ENCODE peak calls at places on chromosomes 2 and 18, in ten cellular contexts. C is right cardiac atrium, I is adrenal gland, U is fibroblast of mammary gland, J is bronchial epithelial cell, Z is esophagus squamous epithelium, L is endodermal cell, P is pancreas, Q is OCI-LY7, N is GM06990. M is an unnamed sample.

GRCh38 chr2:235595420-235596010 is 101.7 kb downstream of the AGAP1 start:
- DNase-seq in Q (peak; percentile 55), P (peak; percentile 63), U (peak; percentile 80), Z (no peak), N (no peak), L (peak; percentile 91), I (peak; percentile 78), C (peak; percentile 61), J (peak; percentile 70), M (peak; percentile 84)

GRCh38 chr2:100642425-100642824 is 79.6 kb downstream of the PDCL3 start:
- DNase-seq in I (no peak), J (no peak), P (no peak), L (no peak), N (no peak), Q (no peak), C (no peak), U (no peak), Z (no peak), M (no peak)

GRCh38 chr2:224958466-224958857 is 83.8 kb downstream of the DOCK10 start:
- DNase-seq in J (no peak), N (no peak), Q (no peak), Z (no peak), P (no peak), C (no peak), I (no peak), U (peak; percentile 93), L (no peak), M (no peak)

GRCh38 chr18:31247574-31248199 is 70.3 kb upstream of the DSG1 start:
- DNase-seq in L (no peak), U (peak; percentile 9), C (peak; percentile 31), N (no peak), Z (no peak), I (no peak), J (peak; percentile 95), P (no peak), Q (no peak), M (no peak)

GRCh38 chr2:241372376-241372992 is 16.4 kb downstream of the FARP2 start:
- DNase-seq in J (no peak), Q (no peak), C (no peak), N (no peak), P (no peak), I (no peak), U (peak; percentile 27), L (no peak), Z (no peak), M (no peak)

GRCh38 chr2:106960633-106961205 is 74.8 kb upstream of the ST6GAL2 start:
- DNase-seq in P (no peak), Z (no peak), L (no peak), Q (no peak), I (no peak), U (no peak), N (no peak), J (no peak), C (no peak), M (no peak)

GRCh38 chr2:13650586-13651180 is 933.9 kb downstream of the TRIB2 start:
- DNase-seq in I (no peak), J (peak; percentile 39), U (peak; percentile 28), L (peak; percentile 80), P (no peak), Z (no peak), N (no peak), C (no peak), Q (peak; percentile 24), M (no peak)

GRCh38 chr2:67489396-67489795 is 92.3 kb downstream of the ETAA1 start:
- DNase-seq in U (no peak), C (no peak), L (no peak), Q (no peak), P (no peak), N (no peak), I (no peak), Z (no peak), J (no peak), M (no peak)

GRCh38 chr2:135530313-135531230 is at the start of gene ZRANB3:
- DNase-seq in L (peak; percentile 98), J (peak; percentile 98), C (peak; percentile 94), I (peak; percentile 97), Z (peak; percentile 92), Q (peak; percentile 98), N (peak; percentile 90), U (peak; percentile 98), P (peak; percentile 96), M (peak; percentile 91)

GRCh38 chr18:35605686-35606417 is 24.3 kb downstream of the GALNT1 start:
- DNase-seq in I (no peak), C (no peak), N (no peak), J (peak; percentile 73), Q (no peak), P (no peak), U (peak; percentile 40), Z (no peak), L (no peak), M (no peak)

DNA sequence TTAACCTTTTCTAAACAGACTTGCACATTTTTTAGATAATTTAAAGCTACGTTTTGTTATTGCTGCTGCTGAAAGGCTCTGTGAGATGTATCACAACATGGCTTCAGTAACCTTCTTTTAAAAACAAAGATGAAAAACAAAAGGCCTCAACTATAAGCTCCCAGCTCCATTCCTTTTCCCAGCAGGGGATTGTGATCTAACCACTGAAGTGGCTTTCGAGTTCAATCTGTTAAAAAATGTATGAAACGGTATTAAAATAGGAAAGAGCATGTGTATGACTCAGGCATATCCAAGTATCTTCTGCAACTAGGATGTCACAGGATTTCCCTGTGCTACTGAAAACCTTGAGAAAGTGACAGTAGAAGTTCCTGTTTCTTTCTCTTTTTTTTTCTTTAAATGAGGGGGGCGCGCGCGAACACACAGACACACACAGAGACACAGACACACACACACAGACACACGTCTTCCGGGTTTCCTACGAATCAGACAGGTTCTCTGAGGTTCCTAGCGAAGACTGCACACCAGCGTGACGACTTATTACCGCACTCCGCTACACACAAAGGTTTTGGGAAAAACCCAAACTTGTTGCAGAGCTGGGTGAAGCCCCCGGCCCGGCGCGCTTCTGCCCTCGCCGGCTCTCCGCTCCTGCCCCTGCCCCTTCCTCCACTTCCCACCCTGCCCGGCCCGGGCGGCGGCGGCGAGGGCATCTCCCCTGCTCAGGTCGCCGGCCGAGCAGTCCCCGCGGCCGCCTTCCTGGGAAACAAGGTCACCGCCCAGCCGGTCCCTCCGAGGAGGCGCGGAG is 86.8 kb downstream of the RBMS1 start:
- DNase-seq in N (peak; percentile 48), Z (peak; percentile 37), L (peak; percentile 80), I (peak; percentile 71), J (peak; percentile 56), C (peak; percentile 43), P (peak; percentile 31), U (peak; percentile 77), Q (peak; percentile 88), M (peak; percentile 92)
- H3K4me3 ChIP-seq in N (peak overlapping the region; percentile 59), Z (peak overlapping the region; percentile 98), L (peak overlapping the region; percentile 86), I (peak overlapping the region; percentile 48), J (peak overlapping the region; percentile 78), C (peak overlapping the region; percentile 83), P (peak overlapping the region; percentile 77), U (peak overlapping the region; percentile 81), Q (peak overlapping the region; percentile 89), M (peak overlapping the region; percentile 69)

DNA sequence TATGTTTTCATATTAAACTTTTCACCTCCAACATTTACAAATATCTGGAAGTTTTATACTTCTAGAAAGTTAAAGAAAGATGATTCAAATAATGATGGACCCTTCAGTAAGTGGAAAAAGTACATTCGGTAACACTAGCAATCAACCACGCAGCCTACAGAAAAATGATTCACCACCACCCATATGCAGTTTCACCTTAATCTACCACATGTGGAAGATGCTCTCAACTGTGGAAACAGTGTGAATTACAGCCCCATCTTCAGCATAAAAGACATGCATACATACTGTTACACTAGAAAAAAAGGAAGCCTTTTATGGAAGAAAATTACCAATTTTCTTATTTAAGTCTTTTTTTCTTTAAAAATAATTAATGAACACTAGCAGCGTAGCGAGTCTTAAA is 1.1 kb downstream of the SLC38A11 start:
- DNase-seq in I (no peak), U (peak; percentile 20), C (no peak), Q (no peak), N (no peak), J (no peak), L (no peak), P (no peak), Z (no peak), M (no peak)
- H3K4me3 ChIP-seq in I (no peak overlapping the region), U (no peak overlapping the region), C (no peak overlapping the region), Q (no peak overlapping the region), N (no peak overlapping the region), J (no peak overlapping the region), L (no peak overlapping the region), P (no peak overlapping the region), Z (no peak overlapping the region), M (no peak overlapping the region)

DNA sequence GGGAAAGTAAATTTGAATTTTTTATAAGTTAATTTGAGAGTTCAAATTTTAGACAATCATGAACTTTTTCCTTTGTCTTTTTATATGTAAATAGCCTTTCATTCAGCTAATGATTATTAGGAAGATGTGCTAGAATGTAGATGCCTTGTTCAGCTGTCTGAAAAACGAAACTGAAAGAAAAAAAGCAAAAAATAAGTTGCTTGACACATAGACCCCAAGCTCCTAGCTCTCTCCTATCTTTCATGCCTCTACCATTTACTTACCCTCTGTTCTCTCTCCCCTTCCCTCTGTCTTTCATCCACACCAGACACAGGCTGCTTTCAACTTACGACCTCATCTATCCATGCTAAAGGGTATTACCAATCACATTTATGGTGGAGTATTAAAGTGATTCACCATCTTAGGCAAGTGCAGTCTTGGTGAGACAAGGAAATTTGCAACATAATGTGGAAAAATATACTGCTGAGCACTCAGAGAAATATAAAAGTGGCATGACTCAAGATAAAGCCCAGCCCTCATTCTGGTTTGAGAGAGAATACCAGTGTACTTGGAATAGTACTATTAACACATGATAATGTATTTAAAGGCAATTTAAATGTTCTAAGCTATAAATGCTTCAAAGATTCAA is 425.6 kb downstream of the SUCLG1 start:
- DNase-seq in U (no peak), J (peak; percentile 69), Z (no peak), N (no peak), I (no peak), L (no peak), Q (no peak), C (no peak), P (no peak), M (no peak)
- H3K4me3 ChIP-seq in U (no peak overlapping the region), J (no peak overlapping the region), Z (no peak overlapping the region), N (no peak overlapping the region), I (no peak overlapping the region), L (no peak overlapping the region), Q (no peak overlapping the region), C (no peak overlapping the region), P (no peak overlapping the region), M (no peak overlapping the region)

GRCh38 chr2:236991874-236992273 is 93.8 kb upstream of the COPS8 start:
- DNase-seq in N (no peak), L (peak; percentile 17), P (no peak), U (no peak), C (no peak), I (no peak), J (peak; percentile 61), Z (no peak), Q (no peak), M (no peak)

GRCh38 chr2:236986524-236987330 is 99.0 kb upstream of the COPS8 start:
- DNase-seq in P (no peak), C (no peak), U (no peak), Z (no peak), I (no peak), L (no peak), Q (no peak), J (peak; percentile 41), N (no peak), M (no peak)

GRCh38 chr2:236988216-236988615 is 97.5 kb upstream of the COPS8 start:
- DNase-seq in C (no peak), Q (no peak), J (no peak), Z (no peak), P (no peak), L (no peak), I (no peak), N (no peak), U (no peak), M (no peak)

GRCh38 chr2:236985940-236986339 is 99.7 kb upstream of the COPS8 start:
- DNase-seq in Z (no peak), L (no peak), U (no peak), C (no peak), Q (no peak), J (peak; percentile 67), P (no peak), N (no peak), I (no peak), M (no peak)

GRCh38 chr2:236988690-236989639 is 96.7 kb upstream of the COPS8 start:
- DNase-seq in Z (no peak), C (peak; percentile 71), P (no peak), J (peak; percentile 76), N (no peak), I (peak; percentile 51), Q (no peak), L (peak; percentile 28), U (peak; percentile 53), M (no peak)
- H3K4me3 ChIP-seq in Z (no peak overlapping the region), C (no peak overlapping the region), P (no peak overlapping the region), J (no peak overlapping the region), N (no peak overlapping the region), I (no peak overlapping the region), Q (no peak overlapping the region), L (no peak overlapping the region), U (no peak overlapping the region), M (no peak overlapping the region)

M was measured in Peyer's patch.